ENCODE peak calls at places on chromosomes 16 and 17, in four cellular contexts. G, S, L and B are unnamed samples. For H3K4me1, the result is how much of the 10 kb centered on the place peaks cover.

GRCh38 chr17:79742951-79743476 is 12.3 kb downstream of the ENPP7 start:
- DNase-seq in G (no peak), S (no peak), L (no peak), B (no peak)

GRCh38 chr17:8857919-8858318 is 9.6 kb downstream of the PIK3R6 start:
- DNase-seq in G (peak), S (peak), L (peak), B (no peak)

GRCh38 chr17:61574542-61575351 is 16.3 kb downstream of the NACA2 start:
- DNase-seq in G (peak), S (peak), L (no peak), B (no peak)

GRCh38 chr16:1135459-1135825 is 17.5 kb upstream of the CACNA1H start:
- DNase-seq in G (no peak), S (no peak), L (no peak), B (no peak)

GRCh38 chr16:55540221-55540620 is 26.3 kb upstream of the CAPNS2 start:
- DNase-seq in G (no peak), S (no peak), L (no peak), B (no peak)

GRCh38 chr16:89054261-89054661 is 39.4 kb upstream of the ACSF3 start:
- DNase-seq in G (no peak), S (no peak), L (no peak), B (no peak)

GRCh38 chr17:82328141-82328993 is 5.2 kb downstream of the SECTM1 start:
- DNase-seq in G (no peak), S (peak), L (no peak), B (no peak)

GRCh38 chr17:77375917-77376651 is 235.3 kb downstream of the SEC14L1 start:
- DNase-seq in G (peak), S (peak), L (no peak), B (peak)

GRCh38 chr16:57666353-57667068 is 1.6 kb upstream of the ADGRG3 start:
- DNase-seq in G (no peak), S (no peak), L (no peak), B (no peak)

GRCh38 chr16:87058728-87059250 is 258.4 kb downstream of the C16orf95 start:
- DNase-seq in G (no peak), S (peak), L (no peak), B (no peak)

GRCh38 chr17:39404542-39405378 is 3.3 kb upstream of the FBXL20 start:
- DNase-seq in G (peak), S (no peak), L (no peak), B (no peak)

GRCh38 chr17:34110315-34110714 is 144.8 kb upstream of the CCL2 start:
- DNase-seq in G (no peak), S (peak), L (no peak), B (no peak)

GRCh38 chr16:66930189-66930588 is 4.0 kb downstream of the CIAO2B start:
- DNase-seq in G (peak), S (no peak), L (no peak), B (no peak)

GRCh38 chr17:48997103-48997826 is at the start of gene IGF2BP1:
- DNase-seq in G (peak), S (peak), L (no peak), B (peak)

GRCh38 chr17:80585880-80586279 is 41.2 kb downstream of the RPTOR start:
- DNase-seq in G (no peak), S (no peak), L (no peak), B (no peak)

GRCh38 chr16:57749101-57749692 is 13.6 kb downstream of the KATNB1 start:
- DNase-seq in G (no peak), S (no peak), L (no peak), B (no peak)

GRCh38 chr16:25036561-25036960 is 21.4 kb upstream of the ARHGAP17 start:
- DNase-seq in G (no peak), S (no peak), L (no peak), B (no peak)

GRCh38 chr17:15262291-15263205 is 2.6 kb downstream of the PMP22 start:
- DNase-seq in G (peak), S (peak), L (peak), B (no peak)

GRCh38 chr16:719815-720506 is 985 bp upstream of the ANTKMT start:
- DNase-seq in G (no peak), S (peak), L (no peak), B (no peak)

GRCh38 chr17:61669522-61669921 is 78.5 kb upstream of the NACA2 start:
- DNase-seq in G (no peak), S (no peak), L (no peak), B (no peak)

GRCh38 chr16:22948603-22949368 is 134.8 kb downstream of the HS3ST2 start:
- DNase-seq in G (peak), S (peak), L (peak), B (peak)

GRCh38 chr17:78491236-78492115 is 85.7 kb downstream of the DNAH17 start:
- DNase-seq in G (no peak), S (no peak), L (no peak), B (no peak)

GRCh38 chr16:4015275-4015990 is 100.8 kb downstream of the ADCY9 start:
- DNase-seq in G (no peak), S (no peak), L (no peak), B (no peak)

GRCh38 chr16:50251375-50252081 is 14.8 kb upstream of the ADCY7 start:
- DNase-seq in G (peak), S (no peak), L (no peak), B (no peak)

GRCh38 chr16:1772362-1772907 is at the start of gene EME2:
- DNase-seq in G (peak), S (no peak), L (no peak), B (peak)

GRCh38 chr16:55297910-55298175 is 26.2 kb upstream of the IRX6 start:
- DNase-seq in G (peak), S (no peak), L (no peak), B (no peak)

GRCh38 chr16:23691483-23692189 is 12.9 kb downstream of the PLK1 start:
- DNase-seq in G (no peak), S (no peak), L (no peak), B (no peak)

GRCh38 chr16:67969286-67970039 is 1.0 kb upstream of the SLC12A4 start:
- DNase-seq in G (no peak), S (peak), L (no peak), B (no peak)

GRCh38 chr17:45115871-45116270 is 16.4 kb downstream of the PLCD3 start:
- DNase-seq in G (peak), S (no peak), L (no peak), B (no peak)

GRCh38 chr17:46012506-46013079 is 13.5 kb downstream of the STH start:
- DNase-seq in G (no peak), S (no peak), L (no peak), B (no peak)

GRCh38 chr16:48511071-48511540 is 98.9 kb downstream of the N4BP1 start:
- DNase-seq in G (peak), S (no peak), L (no peak), B (no peak)

GRCh38 chr16:88881675-88882357 is 15.4 kb upstream of the PABPN1L start:
- DNase-seq in G (no peak), S (no peak), L (no peak), B (no peak)

GRCh38 chr16:3819741-3820724 is 60.5 kb downstream of the CREBBP start:
- DNase-seq in G (peak), S (no peak), L (peak), B (peak)

GRCh38 chr17:47850692-47851573 is at the start of gene SP6:
- DNase-seq in G (peak), S (peak), L (peak), B (peak)

GRCh38 chr17:28725660-28726395 is at the start of gene TLCD1:
- DNase-seq in G (peak), S (peak), L (peak), B (peak)

GRCh38 chr16:22848451-22848850 is 34.5 kb downstream of the HS3ST2 start:
- DNase-seq in G (no peak), S (peak), L (no peak), B (no peak)

DNA sequence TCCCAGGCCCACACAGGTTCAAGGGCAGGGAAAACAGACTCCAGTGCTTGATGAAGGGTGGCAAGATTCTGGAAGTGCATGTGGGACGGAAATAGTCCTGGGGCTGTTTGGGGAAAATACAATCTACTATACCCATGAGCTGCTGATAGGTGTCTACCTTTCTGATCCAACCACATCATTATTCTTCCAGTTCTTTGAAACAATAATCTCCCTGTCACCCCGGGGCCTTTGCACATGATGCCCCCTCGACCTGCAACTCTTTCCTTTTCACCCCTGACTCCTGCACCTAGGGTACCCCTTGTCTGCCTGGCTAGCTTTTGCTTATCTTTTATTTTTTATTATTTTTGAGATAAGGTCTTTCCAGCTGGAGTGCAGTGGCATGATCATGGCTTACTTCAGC is 45.0 kb downstream of the LDHD start:
- DNase-seq in G (no peak), S (no peak), L (no peak), B (no peak)
- H3K4me1 ChIP-seq in G (under half), S (under half), L (under half), B (under half)

DNA sequence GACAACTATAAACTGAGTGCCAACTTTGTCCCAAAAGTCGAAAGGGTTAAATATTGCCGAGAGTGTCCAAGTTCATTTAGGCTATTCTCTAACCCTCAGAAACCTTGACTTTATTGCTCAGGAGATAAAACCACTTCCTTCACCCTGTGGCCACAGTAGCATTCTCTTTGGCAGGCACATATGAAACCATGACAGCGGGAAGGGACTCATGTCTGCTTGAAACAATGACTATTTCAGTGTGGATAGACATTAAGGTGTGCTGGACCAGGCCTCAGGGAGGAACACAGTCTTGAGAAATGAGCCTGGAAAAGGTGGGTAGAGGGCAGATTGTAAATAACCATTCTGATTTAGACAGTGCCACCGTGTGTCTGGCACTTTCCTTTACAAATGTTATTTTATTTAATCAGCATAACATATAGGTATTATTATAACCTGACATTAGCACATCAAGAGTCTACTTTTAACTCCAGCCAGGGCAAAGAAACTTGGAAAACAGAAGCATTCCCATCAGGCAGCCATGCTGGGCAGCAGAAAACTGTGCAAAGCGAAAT is 212.6 kb upstream of the ELAC2 start:
- DNase-seq in G (no peak), S (no peak), L (no peak), B (no peak)
- H3K4me1 ChIP-seq in G (under half), S (under half), L (under half), B (under half)

DNA sequence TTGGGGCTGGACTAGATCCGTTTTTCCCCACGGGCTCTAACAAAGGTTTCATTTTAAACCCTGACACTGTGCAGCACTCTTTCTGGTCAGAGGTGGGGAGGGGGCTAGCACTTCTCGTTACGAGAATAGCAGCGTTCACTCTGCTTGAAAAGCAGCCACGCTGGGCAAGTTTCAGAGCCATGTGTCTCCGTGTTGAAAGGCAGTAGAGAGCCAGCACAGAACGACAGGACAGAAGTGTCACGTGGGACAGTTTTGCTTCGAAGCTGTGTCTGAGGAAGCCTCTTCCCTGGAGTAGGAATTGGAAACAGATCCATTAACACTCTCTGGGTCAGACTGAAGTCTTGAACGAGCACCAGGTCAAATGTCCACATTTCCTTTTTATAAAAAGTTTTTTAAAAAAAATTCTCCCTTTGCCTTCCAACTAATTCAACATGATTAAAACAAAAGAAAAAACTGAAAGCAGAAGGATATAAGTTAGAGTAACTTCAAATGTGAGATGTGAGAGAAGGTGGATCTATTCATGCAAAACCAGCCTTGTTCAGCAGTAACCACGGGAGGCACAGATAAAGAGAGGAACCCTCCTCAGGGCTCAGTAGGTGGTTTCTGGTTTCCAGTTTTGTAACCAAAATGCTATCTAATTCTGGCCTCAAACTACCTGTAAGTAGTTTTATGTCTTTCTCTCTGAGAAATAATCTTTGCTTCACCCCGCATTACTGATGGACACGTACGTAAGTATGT is 65.0 kb downstream of the SMG6 start:
- DNase-seq in G (no peak), S (no peak), L (peak), B (no peak)
- H3K4me1 ChIP-seq in G (under half), S (under half), L (under half), B (under half)

GRCh38 chr17:17204635-17205231 is 1.4 kb downstream of the PLD6 start:
- DNase-seq in G (no peak), S (no peak), L (no peak), B (no peak)
- H3K4me1 ChIP-seq in G (under half), S (under half), L (under half), B (under half)